ENCODE peak calls at places on chromosomes 4 and X, in four cellular contexts. N, J, L and U are unnamed samples. For H3K4me1 and H3K36me3, the result is how much of the 10 kb centered on the place peaks cover.

GRCh38 chrX:20317873-20318272 is 51.2 kb upstream of the RPS6KA3 start:
- DNase-seq in N (no peak), J (no peak), L (no peak), U (no peak)

GRCh38 chrX:47587091-47587891 is 5.1 kb downstream of the TIMP1 start:
- DNase-seq in N (no peak), J (peak), L (no peak), U (no peak)

GRCh38 chrX:38347136-38347535 is 5.3 kb upstream of the OTC start:
- DNase-seq in N (no peak), J (no peak), L (no peak), U (no peak)

GRCh38 chrX:150573702-150574101 is 5.3 kb downstream of the MTM1 start:
- DNase-seq in N (peak), J (no peak), L (no peak), U (no peak)

GRCh38 chr4:98706935-98707334 is 48.5 kb upstream of the TSPAN5 start:
- DNase-seq in N (no peak), J (no peak), L (no peak), U (no peak)

GRCh38 chr4:96102541-96103018 is 262.7 kb downstream of the PDHA2 start:
- DNase-seq in N (no peak), J (no peak), L (no peak), U (no peak)

GRCh38 chr4:139913398-139913990 is 240.5 kb downstream of the MAML3 start:
- DNase-seq in N (no peak), J (no peak), L (no peak), U (no peak)

GRCh38 chr4:30718889-30719252 is 1.3 kb upstream of the PCDH7 start:
- DNase-seq in N (no peak), J (no peak), L (peak), U (no peak)

GRCh38 chr4:124262211-124263179 is 450.0 kb downstream of the ANKRD50 start:
- DNase-seq in N (peak), J (no peak), L (peak), U (peak)

GRCh38 chr4:80419946-80420345 is 84.4 kb downstream of the CFAP299 start:
- DNase-seq in N (no peak), J (no peak), L (no peak), U (no peak)

GRCh38 chrX:24396930-24397277 is 36.5 kb downstream of the SUPT20HL1 start:
- DNase-seq in N (no peak), J (no peak), L (no peak), U (no peak)

GRCh38 chr4:75916091-75916661 is 13.9 kb upstream of the PPEF2 start:
- DNase-seq in N (peak), J (no peak), L (peak), U (peak)

GRCh38 chr4:108172780-108173598 is 4.3 kb upstream of the LEF1 start:
- DNase-seq in N (peak), J (peak), L (peak), U (peak)

GRCh38 chr4:20395160-20395773 is 143.6 kb downstream of the SLIT2 start:
- DNase-seq in N (peak), J (no peak), L (peak), U (no peak)

GRCh38 chr4:87986508-87986907 is 11.0 kb downstream of the SPP1 start:
- DNase-seq in N (no peak), J (no peak), L (no peak), U (no peak)

GRCh38 chr4:81652069-81652478 is 180.4 kb upstream of the RASGEF1B start:
- DNase-seq in N (no peak), J (no peak), L (no peak), U (no peak)

GRCh38 chrX:124212622-124213021 is 119.8 kb upstream of the TEX13D start:
- DNase-seq in N (peak), J (no peak), L (no peak), U (peak)

GRCh38 chr4:19592391-19592790 is 659.3 kb upstream of the SLIT2 start:
- DNase-seq in N (no peak), J (no peak), L (peak), U (no peak)

GRCh38 chrX:16882702-16883486 is 12.7 kb upstream of the RBBP7 start:
- DNase-seq in N (peak), J (peak), L (peak), U (peak)

GRCh38 chrX:9182041-9182440 is 148.1 kb upstream of the FAM9B start:
- DNase-seq in N (no peak), J (no peak), L (no peak), U (no peak)

GRCh38 chr4:22515888-22516541 is at the start of gene ADGRA3:
- DNase-seq in N (no peak), J (no peak), L (peak), U (peak)

GRCh38 chr4:10164877-10165283 is 48.3 kb upstream of the WDR1 start:
- DNase-seq in N (no peak), J (no peak), L (peak), U (no peak)

GRCh38 chr4:3703677-3704521 is 62.3 kb upstream of the ADRA2C start:
- DNase-seq in N (no peak), J (no peak), L (no peak), U (no peak)

GRCh38 chrX:51899741-51900140 is 6.3 kb downstream of the MAGED1 start:
- DNase-seq in N (no peak), J (no peak), L (no peak), U (no peak)

GRCh38 chrX:23493941-23494374 is 159.3 kb downstream of the PTCHD1 start:
- DNase-seq in N (peak), J (no peak), L (peak), U (no peak)

GRCh38 chr4:4990857-4991540 is 28.3 kb downstream of the CYTL1 start:
- DNase-seq in N (no peak), J (no peak), L (no peak), U (no peak)

GRCh38 chr4:56330691-56331090 is 56.6 kb downstream of the AASDH start:
- DNase-seq in N (no peak), J (no peak), L (peak), U (no peak)

DNA sequence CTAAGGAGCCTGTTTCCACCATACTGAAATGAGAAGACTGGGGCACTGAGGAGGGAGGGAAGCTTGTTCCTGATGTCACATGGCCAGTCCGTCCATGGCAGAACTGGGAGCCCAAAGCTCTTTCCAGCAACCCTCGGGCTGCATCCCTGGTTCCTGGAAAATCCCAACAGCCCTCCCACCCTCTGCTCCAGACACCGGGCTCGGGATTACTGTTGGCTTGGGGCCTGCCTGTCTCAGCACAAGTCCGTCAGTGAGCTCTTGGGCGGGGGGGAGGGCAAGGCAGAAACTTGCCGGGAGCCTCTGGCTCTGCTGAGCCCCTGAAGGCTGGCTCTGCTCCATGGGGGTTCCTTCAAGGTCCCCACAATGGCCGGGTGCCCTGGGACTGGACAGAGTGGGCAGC is 6.3 kb upstream of the HAUS7 start:
- DNase-seq in N (no peak), J (no peak), L (peak), U (no peak)
- H3K4me1 ChIP-seq in N (under half), J (under half), L (under half), U (under half)

DNA sequence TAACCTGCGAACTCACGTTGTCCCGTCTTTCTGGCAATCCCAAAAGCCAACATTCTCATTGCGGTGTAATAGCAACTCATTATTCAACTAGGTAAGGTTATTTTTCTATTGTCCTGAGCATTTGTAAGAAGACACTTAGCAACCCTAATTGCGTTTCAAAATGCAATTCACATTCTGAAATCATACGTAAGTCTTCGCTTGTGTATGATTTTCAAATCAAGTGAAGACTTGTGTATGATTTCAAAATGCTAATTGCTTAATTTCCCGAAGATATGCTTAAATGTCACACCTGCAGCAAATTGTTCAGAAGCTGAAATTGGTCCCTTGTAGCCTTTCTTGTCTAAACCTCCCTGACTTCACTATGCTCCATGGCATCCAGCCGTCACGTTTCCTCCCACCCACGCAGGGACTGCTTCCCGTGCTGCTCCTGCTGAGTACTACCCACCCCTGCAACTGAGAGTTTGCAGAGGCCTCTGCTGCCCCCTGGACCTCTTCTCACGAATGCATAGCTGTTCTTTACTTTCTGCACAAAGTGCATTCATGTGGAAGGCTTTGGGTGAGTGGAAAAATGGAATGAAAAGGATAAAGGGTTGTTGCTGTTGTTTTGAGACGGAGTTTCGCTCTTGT is 40.8 kb upstream of the CLDN24 start:
- DNase-seq in N (no peak), J (no peak), L (peak), U (no peak)
- H3K27ac ChIP-seq in N (no peak), J (no peak), L (no peak), U (no peak)

DNA sequence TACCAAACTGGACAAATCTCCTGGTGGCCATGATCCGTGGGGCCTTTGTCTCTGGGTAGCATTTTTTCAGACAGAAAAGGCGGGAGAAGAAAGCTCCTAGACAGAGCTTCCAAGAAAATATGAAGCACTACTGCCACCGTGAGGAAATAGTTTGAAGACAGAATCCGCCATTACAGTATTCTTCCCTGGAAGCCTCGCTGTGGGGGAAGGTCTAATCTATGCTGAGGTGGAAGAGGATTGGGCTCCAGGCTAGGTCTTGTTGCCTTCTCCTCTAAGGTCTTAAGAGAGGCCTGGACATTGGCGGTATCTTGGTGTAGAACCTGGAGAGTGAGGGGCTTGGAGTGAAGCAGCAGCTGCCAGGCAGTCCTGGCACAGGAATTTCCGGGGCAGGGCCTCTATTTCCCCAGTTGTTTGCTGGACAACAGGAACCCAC is 218.9 kb downstream of the OR13H1 start:
- DNase-seq in N (no peak), J (peak), L (peak), U (peak)
- H3K36me3 ChIP-seq in N (under half), J (under half), L (under half), U (under half)

GRCh38 chr4:53763813-53764597 is 172.7 kb upstream of the LNX1 start:
- DNase-seq in N (no peak), J (no peak), L (no peak), U (no peak)

GRCh38 chr4:53767503-53767902 is 176.2 kb upstream of the LNX1 start:
- DNase-seq in N (no peak), J (no peak), L (no peak), U (no peak)

DNA sequence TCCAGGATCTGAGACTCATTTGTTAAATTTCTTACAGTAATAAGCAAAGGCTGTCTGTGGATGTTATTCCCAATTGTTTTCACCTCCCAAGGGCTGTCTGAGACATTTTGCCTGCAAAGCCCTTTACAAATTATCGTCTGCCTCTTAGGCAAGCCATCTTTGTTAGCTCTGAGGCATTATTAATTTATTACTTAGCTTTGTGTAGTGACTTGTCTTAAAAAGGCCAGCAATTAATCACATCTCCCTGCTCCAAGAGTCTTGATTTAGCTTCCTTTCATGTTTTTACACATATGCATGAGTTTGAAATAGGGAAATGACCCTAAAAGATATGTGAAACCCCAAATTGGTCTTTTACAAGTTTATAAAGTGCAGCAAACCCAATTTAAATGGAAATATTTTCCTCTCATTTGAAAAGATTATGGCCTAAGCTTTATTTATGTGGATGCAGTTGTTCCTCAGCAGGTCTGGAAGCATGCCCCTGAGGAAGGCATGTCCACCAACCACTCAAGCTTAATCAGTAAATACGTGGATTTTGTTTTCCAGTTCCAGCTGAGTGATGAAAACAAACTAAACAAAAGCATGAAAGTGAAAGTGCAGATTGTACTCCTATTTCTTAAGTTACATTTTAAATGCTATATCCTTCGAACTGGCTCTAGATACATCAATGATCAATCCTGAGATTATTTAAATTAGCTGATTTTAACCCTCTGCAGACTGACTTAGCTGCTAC is 173.6 kb upstream of the LNX1 start:
- DNase-seq in N (no peak), J (no peak), L (no peak), U (no peak)
- H3K4me1 ChIP-seq in N (under half), J (under half), L (under half), U (under half)

GRCh38 chr4:172776203-172776896 is 392.3 kb upstream of the GALNT7 start:
- DNase-seq in N (no peak), J (no peak), L (no peak), U (no peak)
- H3K27ac ChIP-seq in N (no peak), J (no peak), L (no peak), U (no peak)

GRCh38 chr4:712093-712492 is 6.5 kb downstream of the PCGF3 start:
- DNase-seq in N (no peak), J (no peak), L (no peak), U (no peak)

GRCh38 chr4:710116-710515 is 4.5 kb downstream of the PCGF3 start:
- DNase-seq in N (no peak), J (no peak), L (no peak), U (no peak)

GRCh38 chr4:712916-713632 is 7.4 kb downstream of the PCGF3 start:
- DNase-seq in N (no peak), J (no peak), L (no peak), U (no peak)

GRCh38 chr4:709348-709747 is 3.7 kb downstream of the PCGF3 start:
- DNase-seq in N (no peak), J (no peak), L (no peak), U (no peak)

DNA sequence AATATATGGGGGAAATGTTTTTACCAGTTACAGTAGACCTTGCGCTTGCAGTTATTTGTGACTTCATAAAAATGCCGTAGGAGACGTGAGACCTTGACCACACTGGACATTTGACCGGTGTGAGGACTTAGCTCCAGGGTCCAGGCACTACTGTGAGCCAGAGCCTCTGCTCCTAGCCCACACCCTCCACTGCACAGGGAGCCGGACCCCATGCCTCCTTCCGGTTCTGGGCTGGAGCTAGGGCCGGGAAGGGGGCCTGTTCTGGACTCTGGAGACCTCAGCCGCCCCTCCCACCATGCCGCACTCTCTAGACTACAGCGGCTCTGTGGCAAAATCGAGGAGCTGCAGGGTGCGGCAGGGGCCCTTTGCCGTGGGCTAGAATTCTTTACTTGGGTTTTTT is 5.3 kb downstream of the PCGF3 start:
- DNase-seq in N (no peak), J (no peak), L (no peak), U (no peak)
- H3K36me3 ChIP-seq in N (under half), J (under half), L (under half), U (under half)

DNA sequence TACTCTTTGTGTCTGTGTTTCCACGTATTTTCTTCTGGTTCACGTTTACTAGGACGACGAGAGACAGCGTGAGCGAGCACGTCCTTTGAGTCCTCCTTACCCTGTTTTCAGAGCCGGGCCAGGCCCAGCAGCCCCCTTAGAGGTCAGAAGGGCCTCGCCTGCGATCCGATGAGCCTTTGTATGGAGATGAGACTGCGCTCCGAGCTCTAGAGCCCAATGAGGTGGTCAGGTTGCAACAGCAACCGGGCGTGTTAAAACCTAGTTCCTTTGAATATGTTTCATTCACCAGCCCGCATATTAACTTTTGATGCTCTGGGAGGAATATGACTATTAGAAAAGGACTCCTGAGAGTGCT is 55.6 kb upstream of the TADA2B start:
- DNase-seq in N (peak), J (no peak), L (no peak), U (no peak)
- H3K4me1 ChIP-seq in N (under half), J (half or more), L (under half), U (under half)